ENCODE peak calls at places on chromosomes 13 and 19, in five cellular contexts. S is pancreas, W is K562, Q is NCI-H1436, U is amniotic epithelial cell. C is an unnamed sample.
A peak's percentile ranks its signal among the peaks of the same experiment; 100 is the strongest.

GRCh38 chr19:10389863-10390262 is 9.5 kb upstream of the TYK2 start:
- DNase-seq in S (no peak), U (no peak), W (peak; percentile 45), Q (no peak), C (no peak)

GRCh38 chr13:90447034-90447734 is 900.3 kb upstream of the MIR17HG start:
- DNase-seq in S (no peak), U (no peak), W (no peak), Q (no peak), C (no peak)

GRCh38 chr13:82847595-82847994 is 1034.7 kb downstream of the SLITRK1 start:
- DNase-seq in W (no peak), U (no peak), S (no peak), Q (no peak), C (no peak)

GRCh38 chr19:43504426-43505185 is at the start of gene PHLDB3:
- DNase-seq in W (peak; percentile 27), U (no peak), Q (peak; percentile 32), S (peak; percentile 45), C (no peak)

GRCh38 chr13:50636007-50636704 is 207.3 kb downstream of the DLEU7 start:
- DNase-seq in W (no peak), S (no peak), U (no peak), Q (peak; percentile 10), C (no peak)

GRCh38 chr13:29654807-29655547 is 59.5 kb upstream of the SLC7A1 start:
- DNase-seq in W (no peak), S (no peak), Q (no peak), U (no peak), C (no peak)

GRCh38 chr13:87035538-87035937 is 635.6 kb upstream of the SLITRK5 start:
- DNase-seq in W (no peak), Q (no peak), S (no peak), U (peak; percentile 94), C (no peak)

GRCh38 chr13:25281937-25282332 is 5.4 kb downstream of the MTMR6 start:
- DNase-seq in S (no peak), W (no peak), U (no peak), Q (no peak), C (no peak)

GRCh38 chr13:47216176-47216822 is 319.4 kb upstream of the HTR2A start:
- DNase-seq in W (no peak), Q (no peak), U (peak; percentile 37), S (no peak), C (no peak)

GRCh38 chr19:4580021-4580901 is 20.8 kb upstream of the SEMA6B start:
- DNase-seq in Q (no peak), S (no peak), W (no peak), U (no peak), C (no peak)

GRCh38 chr13:40159736-40160135 is 504.3 kb downstream of the COG6 start:
- DNase-seq in S (no peak), Q (no peak), U (no peak), W (no peak), C (no peak)

GRCh38 chr19:18978616-18979015 is 37.6 kb upstream of the HOMER3 start:
- DNase-seq in W (no peak), Q (no peak), S (no peak), U (no peak), C (no peak)

GRCh38 chr13:107883561-107884175 is 331.7 kb downstream of the LIG4 start:
- DNase-seq in S (no peak), W (peak; percentile 97), U (peak; percentile 87), Q (no peak), C (no peak)

GRCh38 chr19:633786-634639 is 676 bp upstream of the POLRMT start:
- DNase-seq in S (no peak), U (no peak), Q (no peak), W (peak; percentile 27), C (no peak)

GRCh38 chr19:29326849-29327840 is 114.2 kb upstream of the UQCRFS1 start:
- DNase-seq in S (no peak), W (no peak), U (no peak), Q (no peak), C (no peak)

GRCh38 chr13:50209646-50210045 is 194.4 kb downstream of the KCNRG start:
- DNase-seq in U (peak; percentile 16), W (no peak), S (no peak), Q (no peak), C (no peak)

GRCh38 chr19:42197375-42197817 is 20.1 kb downstream of the DEDD2 start:
- DNase-seq in U (peak; percentile 38), Q (no peak), S (no peak), W (no peak), C (no peak)

GRCh38 chr19:45780146-45780447 is 2.2 kb downstream of the DMPK start:
- DNase-seq in S (no peak), W (no peak), Q (no peak), U (no peak), C (no peak)

GRCh38 chr13:64755961-64756360 is 2474.2 kb downstream of the PCDH9 start:
- DNase-seq in S (no peak), Q (no peak), U (peak; percentile 91), W (no peak), C (no peak)

GRCh38 chr19:41025411-41025810 is 34.3 kb downstream of the CYP2B6 start:
- DNase-seq in W (no peak), Q (no peak), S (no peak), U (no peak), C (no peak)

GRCh38 chr13:44068737-44069136 is 189.0 kb downstream of the LACC1 start:
- DNase-seq in W (no peak), Q (no peak), S (no peak), U (peak; percentile 46), C (no peak)

GRCh38 chr19:32318884-32319520 is 26.4 kb upstream of the ZNF507 start:
- DNase-seq in W (peak; percentile 49), S (no peak), Q (no peak), U (no peak), C (no peak)